ENCODE peak calls at places on chromosomes 4 and X, in six cellular contexts. One of them, this sample, is unnamed.

GRCh38 chr4:114466299-114466698 is 132.3 kb upstream of the UGT8 start:
- DNase-seq in activated gamma-delta T cell treated with Interleukin-2 at 50 U/mL for 16 hours: no peak
- DNase-seq in caudate nucleus: no peak
- DNase-seq in HFFc6: no peak
- DNase-seq in AG08396: no peak
- DNase-seq in GM23248: no peak
- DNase-seq in this sample: no peak

GRCh38 chrX:153933751-153934472 is 925 bp downstream of the NAA10 start:
- DNase-seq in activated gamma-delta T cell treated with Interleukin-2 at 50 U/mL for 16 hours: no peak
- DNase-seq in caudate nucleus: no peak
- DNase-seq in HFFc6: peak
- DNase-seq in AG08396: peak
- DNase-seq in GM23248: peak
- DNase-seq in this sample: peak

GRCh38 chrX:113421432-113421831 is 580.8 kb upstream of the AMOT start:
- DNase-seq in activated gamma-delta T cell treated with Interleukin-2 at 50 U/mL for 16 hours: no peak
- DNase-seq in caudate nucleus: no peak
- DNase-seq in HFFc6: no peak
- DNase-seq in AG08396: no peak
- DNase-seq in GM23248: peak
- DNase-seq in this sample: no peak

GRCh38 chrX:78574306-78574705 is 84.8 kb downstream of the RTL3 start:
- DNase-seq in activated gamma-delta T cell treated with Interleukin-2 at 50 U/mL for 16 hours: no peak
- DNase-seq in caudate nucleus: no peak
- DNase-seq in HFFc6: no peak
- DNase-seq in AG08396: no peak
- DNase-seq in GM23248: no peak
- DNase-seq in this sample: no peak

GRCh38 chr4:156335721-156336120 is 382.1 kb upstream of the CTSO start:
- DNase-seq in activated gamma-delta T cell treated with Interleukin-2 at 50 U/mL for 16 hours: no peak
- DNase-seq in caudate nucleus: no peak
- DNase-seq in HFFc6: no peak
- DNase-seq in AG08396: no peak
- DNase-seq in GM23248: no peak
- DNase-seq in this sample: no peak

GRCh38 chr4:77104405-77105292 is 28.9 kb upstream of the CCNI start:
- DNase-seq in activated gamma-delta T cell treated with Interleukin-2 at 50 U/mL for 16 hours: no peak
- DNase-seq in caudate nucleus: peak
- DNase-seq in HFFc6: no peak
- DNase-seq in AG08396: no peak
- DNase-seq in GM23248: peak
- DNase-seq in this sample: no peak

GRCh38 chr4:64581422-64581821 is 172.2 kb upstream of the TECRL start:
- DNase-seq in activated gamma-delta T cell treated with Interleukin-2 at 50 U/mL for 16 hours: no peak
- DNase-seq in caudate nucleus: no peak
- DNase-seq in HFFc6: peak
- DNase-seq in AG08396: no peak
- DNase-seq in GM23248: peak
- DNase-seq in this sample: no peak

GRCh38 chrX:68941385-68941952 is 112.6 kb downstream of the EFNB1 start:
- DNase-seq in activated gamma-delta T cell treated with Interleukin-2 at 50 U/mL for 16 hours: no peak
- DNase-seq in caudate nucleus: no peak
- DNase-seq in HFFc6: no peak
- DNase-seq in AG08396: peak
- DNase-seq in GM23248: no peak
- DNase-seq in this sample: no peak

GRCh38 chr4:114302472-114302871 is 296.1 kb upstream of the UGT8 start:
- DNase-seq in activated gamma-delta T cell treated with Interleukin-2 at 50 U/mL for 16 hours: no peak
- DNase-seq in caudate nucleus: no peak
- DNase-seq in HFFc6: no peak
- DNase-seq in AG08396: no peak
- DNase-seq in GM23248: no peak
- DNase-seq in this sample: no peak

GRCh38 chr4:52641853-52642563 is 17.1 kb downstream of the USP46 start:
- DNase-seq in activated gamma-delta T cell treated with Interleukin-2 at 50 U/mL for 16 hours: no peak
- DNase-seq in caudate nucleus: no peak
- DNase-seq in HFFc6: peak
- DNase-seq in AG08396: no peak
- DNase-seq in GM23248: peak
- DNase-seq in this sample: no peak

GRCh38 chr4:139301821-139302611 is at the start of gene NDUFC1:
- DNase-seq in activated gamma-delta T cell treated with Interleukin-2 at 50 U/mL for 16 hours: peak
- DNase-seq in caudate nucleus: no peak
- DNase-seq in HFFc6: peak
- DNase-seq in AG08396: peak
- DNase-seq in GM23248: peak
- DNase-seq in this sample: peak

GRCh38 chr4:147511005-147511660 is 30.2 kb downstream of the EDNRA start:
- DNase-seq in activated gamma-delta T cell treated with Interleukin-2 at 50 U/mL for 16 hours: no peak
- DNase-seq in caudate nucleus: no peak
- DNase-seq in HFFc6: no peak
- DNase-seq in AG08396: no peak
- DNase-seq in GM23248: peak
- DNase-seq in this sample: no peak

GRCh38 chr4:24244663-24245519 is 339.5 kb downstream of the DHX15 start:
- DNase-seq in activated gamma-delta T cell treated with Interleukin-2 at 50 U/mL for 16 hours: no peak
- DNase-seq in caudate nucleus: no peak
- DNase-seq in HFFc6: no peak
- DNase-seq in AG08396: no peak
- DNase-seq in GM23248: no peak
- DNase-seq in this sample: no peak

GRCh38 chrX:119503484-119503861 is 35.2 kb downstream of the SLC25A5 start:
- DNase-seq in activated gamma-delta T cell treated with Interleukin-2 at 50 U/mL for 16 hours: no peak
- DNase-seq in caudate nucleus: no peak
- DNase-seq in HFFc6: peak
- DNase-seq in AG08396: peak
- DNase-seq in GM23248: peak
- DNase-seq in this sample: peak

GRCh38 chrX:66039916-66040315 is at the start of gene VSIG4:
- DNase-seq in activated gamma-delta T cell treated with Interleukin-2 at 50 U/mL for 16 hours: no peak
- DNase-seq in caudate nucleus: no peak
- DNase-seq in HFFc6: no peak
- DNase-seq in AG08396: no peak
- DNase-seq in GM23248: no peak
- DNase-seq in this sample: no peak

GRCh38 chr4:5754529-5754881 is 43.5 kb downstream of the EVC start:
- DNase-seq in activated gamma-delta T cell treated with Interleukin-2 at 50 U/mL for 16 hours: no peak
- DNase-seq in caudate nucleus: no peak
- DNase-seq in HFFc6: no peak
- DNase-seq in AG08396: no peak
- DNase-seq in GM23248: no peak
- DNase-seq in this sample: no peak

GRCh38 chr4:169593050-169593449 is 19.3 kb downstream of the NEK1 start:
- DNase-seq in activated gamma-delta T cell treated with Interleukin-2 at 50 U/mL for 16 hours: no peak
- DNase-seq in caudate nucleus: no peak
- DNase-seq in HFFc6: no peak
- DNase-seq in AG08396: no peak
- DNase-seq in GM23248: no peak
- DNase-seq in this sample: no peak

GRCh38 chr4:115028682-115029385 is 84.6 kb downstream of the NDST4 start:
- DNase-seq in activated gamma-delta T cell treated with Interleukin-2 at 50 U/mL for 16 hours: no peak
- DNase-seq in caudate nucleus: no peak
- DNase-seq in HFFc6: no peak
- DNase-seq in AG08396: no peak
- DNase-seq in GM23248: peak
- DNase-seq in this sample: no peak

GRCh38 chr4:7212921-7213320 is 20.6 kb downstream of the SORCS2 start:
- DNase-seq in activated gamma-delta T cell treated with Interleukin-2 at 50 U/mL for 16 hours: no peak
- DNase-seq in caudate nucleus: no peak
- DNase-seq in HFFc6: no peak
- DNase-seq in AG08396: no peak
- DNase-seq in GM23248: no peak
- DNase-seq in this sample: no peak

GRCh38 chrX:7448123-7448522 is 300.2 kb upstream of the PUDP start:
- DNase-seq in activated gamma-delta T cell treated with Interleukin-2 at 50 U/mL for 16 hours: no peak
- DNase-seq in caudate nucleus: no peak
- DNase-seq in HFFc6: no peak
- DNase-seq in AG08396: no peak
- DNase-seq in GM23248: no peak
- DNase-seq in this sample: no peak

GRCh38 chr4:59608466-59608865 is 1591.7 kb upstream of the ADGRL3 start:
- DNase-seq in activated gamma-delta T cell treated with Interleukin-2 at 50 U/mL for 16 hours: no peak
- DNase-seq in caudate nucleus: no peak
- DNase-seq in HFFc6: no peak
- DNase-seq in AG08396: no peak
- DNase-seq in GM23248: no peak
- DNase-seq in this sample: no peak

GRCh38 chr4:52015366-52015765 is 4.8 kb downstream of the LRRC66 start:
- DNase-seq in activated gamma-delta T cell treated with Interleukin-2 at 50 U/mL for 16 hours: no peak
- DNase-seq in caudate nucleus: no peak
- DNase-seq in HFFc6: no peak
- DNase-seq in AG08396: no peak
- DNase-seq in GM23248: no peak
- DNase-seq in this sample: no peak

GRCh38 chr4:108276690-108277089 is 108.0 kb upstream of the LEF1 start:
- DNase-seq in activated gamma-delta T cell treated with Interleukin-2 at 50 U/mL for 16 hours: no peak
- DNase-seq in caudate nucleus: no peak
- DNase-seq in HFFc6: no peak
- DNase-seq in AG08396: no peak
- DNase-seq in GM23248: no peak
- DNase-seq in this sample: no peak

GRCh38 chr4:11446156-11446811 is 17.6 kb upstream of the HS3ST1 start:
- DNase-seq in activated gamma-delta T cell treated with Interleukin-2 at 50 U/mL for 16 hours: no peak
- DNase-seq in caudate nucleus: no peak
- DNase-seq in HFFc6: no peak
- DNase-seq in AG08396: no peak
- DNase-seq in GM23248: no peak
- DNase-seq in this sample: no peak

GRCh38 chrX:140318306-140318705 is 186.6 kb downstream of the SOX3 start:
- DNase-seq in activated gamma-delta T cell treated with Interleukin-2 at 50 U/mL for 16 hours: no peak
- DNase-seq in caudate nucleus: no peak
- DNase-seq in HFFc6: no peak
- DNase-seq in AG08396: peak
- DNase-seq in GM23248: peak
- DNase-seq in this sample: no peak

GRCh38 chrX:18886344-18887161 is 97.4 kb downstream of the PHKA2 start:
- DNase-seq in activated gamma-delta T cell treated with Interleukin-2 at 50 U/mL for 16 hours: peak
- DNase-seq in caudate nucleus: peak
- DNase-seq in HFFc6: peak
- DNase-seq in AG08396: peak
- DNase-seq in GM23248: peak
- DNase-seq in this sample: peak

GRCh38 chr4:59818656-59819055 is 1381.5 kb upstream of the ADGRL3 start:
- DNase-seq in activated gamma-delta T cell treated with Interleukin-2 at 50 U/mL for 16 hours: no peak
- DNase-seq in caudate nucleus: no peak
- DNase-seq in HFFc6: no peak
- DNase-seq in AG08396: no peak
- DNase-seq in GM23248: no peak
- DNase-seq in this sample: no peak

GRCh38 chr4:184383497-184384055 is 90.8 kb downstream of the IRF2 start:
- DNase-seq in activated gamma-delta T cell treated with Interleukin-2 at 50 U/mL for 16 hours: no peak
- DNase-seq in caudate nucleus: peak
- DNase-seq in HFFc6: peak
- DNase-seq in AG08396: peak
- DNase-seq in GM23248: peak
- DNase-seq in this sample: peak